ENCODE peak calls at places on chromosomes 13 and 19, in eight cellular contexts. P is esophagus squamous epithelium, B is tibial nerve, U is Peyer's patch, R is adrenal gland, E is uterus, F is upper lobe of left lung, Z is breast epithelium. Y is an unnamed sample.

GRCh38 chr13:78589206-78589605 is 14.1 kb downstream of the POU4F1 start:
- DNase-seq in R (peak), P (no peak), U (no peak), E (no peak), B (no peak), Z (no peak), F (no peak), Y (peak)

GRCh38 chr19:17470204-17470841 is at the start of gene SLC27A1:
- DNase-seq in U (peak), B (peak), Z (peak), R (peak), E (peak), F (peak), P (peak), Y (peak)

GRCh38 chr13:44379885-44380284 is 6.3 kb downstream of the SERP2 start:
- DNase-seq in E (no peak), F (no peak), U (no peak), B (no peak), R (no peak), Z (no peak), P (no peak), Y (no peak)

GRCh38 chr13:25886438-25887214 is 165.2 kb downstream of the SHISA2 start:
- DNase-seq in Z (no peak), P (no peak), E (no peak), F (no peak), R (no peak), U (no peak), B (no peak), Y (no peak)

GRCh38 chr13:44734204-44734707 is 158.1 kb upstream of the TSC22D1 start:
- DNase-seq in U (no peak), R (peak), F (peak), P (no peak), B (no peak), E (no peak), Z (peak), Y (no peak)

GRCh38 chr13:41568143-41568989 is 111.0 kb downstream of the RGCC start:
- DNase-seq in P (no peak), U (no peak), F (no peak), E (no peak), R (no peak), Z (no peak), B (no peak), Y (no peak)

GRCh38 chr19:31096047-31096446 is 253.2 kb downstream of the TSHZ3 start:
- DNase-seq in U (no peak), Z (no peak), F (peak), B (no peak), E (no peak), P (no peak), R (no peak), Y (no peak)

GRCh38 chr13:80259159-80259558 is 81.8 kb downstream of the SPRY2 start:
- DNase-seq in P (no peak), U (peak), R (no peak), Z (no peak), E (no peak), F (no peak), B (no peak), Y (no peak)

GRCh38 chr19:13002389-13002898 is 7.2 kb downstream of the NFIX start:
- DNase-seq in B (no peak), P (no peak), F (peak), U (no peak), E (no peak), Z (no peak), R (no peak), Y (no peak)

GRCh38 chr19:4638330-4638729 is 986 bp upstream of the TNFAIP8L1 start:
- DNase-seq in F (peak), U (no peak), B (no peak), E (no peak), Z (no peak), P (no peak), R (no peak), Y (no peak)

GRCh38 chr19:33500586-33500985 is 21.0 kb downstream of the PEPD start:
- DNase-seq in Z (no peak), B (no peak), F (no peak), R (no peak), E (no peak), P (no peak), U (peak), Y (no peak)

GRCh38 chr13:107770541-107770940 is 444.8 kb downstream of the LIG4 start:
- DNase-seq in R (no peak), F (no peak), U (no peak), B (no peak), E (no peak), P (no peak), Z (no peak), Y (no peak)

GRCh38 chr13:36059366-36059765 is 71.8 kb downstream of the DCLK1 start:
- DNase-seq in P (no peak), E (no peak), U (no peak), R (no peak), Z (no peak), B (peak), F (no peak), Y (no peak)

GRCh38 chr19:31015778-31016177 is 333.5 kb downstream of the TSHZ3 start:
- DNase-seq in U (no peak), Z (no peak), F (no peak), P (no peak), B (no peak), E (no peak), R (no peak), Y (no peak)

GRCh38 chr13:111944171-111944583 is 122.8 kb upstream of the SOX1 start:
- DNase-seq in B (no peak), U (peak), E (no peak), R (no peak), P (no peak), F (no peak), Z (no peak), Y (no peak)

GRCh38 chr13:55345197-55345596 is 1795.5 kb upstream of the PRR20A start:
- DNase-seq in R (no peak), B (no peak), P (no peak), F (no peak), U (no peak), E (no peak), Z (no peak), Y (no peak)

GRCh38 chr13:106348032-106348431 is 187.4 kb downstream of the EFNB2 start:
- DNase-seq in F (no peak), P (no peak), E (no peak), R (no peak), U (no peak), Z (no peak), B (no peak), Y (no peak)

GRCh38 chr19:49340865-49341718 is 5.9 kb downstream of the CD37 start:
- DNase-seq in B (no peak), E (no peak), R (no peak), F (no peak), P (no peak), U (peak), Z (peak), Y (no peak)

GRCh38 chr13:18212873-18213272 is 968.8 kb downstream of the TUBA3C start:
- DNase-seq in P (no peak), Z (no peak), B (peak), R (no peak), U (no peak), F (no peak), E (no peak), Y (no peak)

GRCh38 chr13:100176781-100177389 is 88.0 kb downstream of the PCCA start:
- DNase-seq in Z (no peak), U (no peak), P (no peak), B (no peak), F (no peak), R (no peak), E (no peak), Y (no peak)
- TF ChIP-seq POLR2A in Z (no peak), U (no peak), P (no peak), B (no peak), F (no peak), R (no peak), E (no peak), Y (no peak)

DNA sequence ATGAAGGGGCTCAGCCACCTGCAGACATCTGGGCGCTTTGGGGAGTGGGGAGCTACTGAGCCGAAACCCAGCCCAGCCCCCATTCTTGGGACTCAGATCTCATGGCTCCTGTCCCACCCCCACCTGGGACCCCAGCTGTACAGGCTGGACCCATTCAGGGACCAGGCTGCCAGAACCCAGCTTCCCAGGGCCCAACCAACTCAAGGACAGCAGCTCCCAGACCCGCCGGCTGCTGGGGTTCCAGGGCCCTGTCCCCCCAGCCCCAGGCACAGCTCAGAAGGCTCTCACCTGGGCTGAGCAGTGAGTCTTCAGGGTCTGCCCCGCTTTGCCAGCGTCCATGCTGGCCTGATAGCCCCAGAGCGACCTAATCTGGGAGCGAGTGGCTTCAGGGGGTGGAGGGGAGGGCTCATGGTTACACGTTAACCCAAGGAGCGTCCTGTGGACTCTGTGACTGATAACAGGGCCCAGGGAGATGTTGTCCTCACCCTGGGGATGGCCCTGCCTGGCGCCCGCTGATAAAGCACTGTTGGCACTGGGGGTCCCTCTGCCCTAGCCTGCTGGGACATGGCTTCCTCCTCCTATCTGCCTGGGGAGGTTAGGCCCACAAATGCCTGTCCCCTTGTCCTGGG is at the start of gene TMEM86B:
- DNase-seq in P (no peak), F (peak), U (peak), R (no peak), E (no peak), B (no peak), Z (no peak), Y (peak)
- TF ChIP-seq POLR2A in P (no peak), F (no peak), U (no peak), R (no peak), E (no peak), B (no peak), Z (no peak), Y (peak)

DNA sequence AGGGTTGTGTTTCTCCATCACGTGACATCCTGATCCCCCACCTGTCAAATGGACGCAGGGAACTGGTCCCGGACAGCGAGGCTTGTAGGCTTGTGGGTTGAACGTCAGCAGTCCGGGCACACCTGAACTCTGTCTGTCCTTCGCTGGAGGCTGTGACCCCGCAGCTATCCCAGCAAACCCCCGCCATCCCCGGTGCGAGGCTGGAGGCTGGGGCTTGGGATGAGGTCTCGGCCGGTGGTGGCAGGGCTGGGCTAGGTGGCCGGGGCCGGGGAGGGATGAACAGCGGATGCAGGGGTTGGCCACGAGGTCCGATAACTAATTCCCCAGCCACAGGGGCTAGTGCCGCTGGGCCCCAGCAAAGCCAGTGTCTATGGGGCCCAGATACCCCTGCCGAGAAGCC is 8.8 kb downstream of the LSM7 start:
- DNase-seq in B (no peak), F (peak), U (no peak), Z (no peak), E (no peak), R (no peak), P (no peak), Y (no peak)
- TF ChIP-seq POLR2A in B (no peak), F (no peak), U (no peak), Z (no peak), E (no peak), R (no peak), P (no peak), Y (no peak)

GRCh38 chr19:16078759-16079707 is 2.7 kb downstream of the TPM4 start:
- DNase-seq in F (no peak), P (no peak), B (peak), R (peak), U (no peak), Z (peak), E (peak), Y (peak)

GRCh38 chr19:16076154-16076957 is at the start of gene TPM4:
- DNase-seq in E (peak), U (peak), R (peak), F (peak), B (peak), Z (peak), P (peak), Y (peak)

GRCh38 chr19:16075430-16076153 is 703 bp upstream of the TPM4 start:
- DNase-seq in F (no peak), B (no peak), E (no peak), U (peak), Z (no peak), R (no peak), P (no peak), Y (no peak)

GRCh38 chr19:16076958-16077611 is 790 bp downstream of the TPM4 start:
- DNase-seq in Z (peak), F (peak), E (no peak), U (peak), B (peak), P (no peak), R (peak), Y (no peak)

GRCh38 chr19:16078311-16078758 is 2.0 kb downstream of the TPM4 start:
- DNase-seq in E (peak), R (no peak), P (no peak), F (no peak), B (peak), U (no peak), Z (peak), Y (no peak)
- TF ChIP-seq POLR2A in E (no peak), R (no peak), P (no peak), F (no peak), B (no peak), U (no peak), Z (no peak), Y (no peak)

GRCh38 chr19:8367327-8368001 is 3.5 kb downstream of the ANGPTL4 start:
- DNase-seq in B (peak), F (no peak), R (peak), Z (peak), E (peak), P (no peak), U (peak), Y (no peak)

GRCh38 chr19:8361921-8362793 is 1.8 kb upstream of the ANGPTL4 start:
- DNase-seq in B (peak), Z (peak), E (peak), P (no peak), R (peak), F (peak), U (peak), Y (peak)

GRCh38 chr19:8366121-8366581 is 2.2 kb downstream of the ANGPTL4 start:
- DNase-seq in P (no peak), E (no peak), F (no peak), U (peak), R (no peak), B (no peak), Z (no peak), Y (no peak)

GRCh38 chr19:8366961-8367326 is 3.0 kb downstream of the ANGPTL4 start:
- DNase-seq in E (peak), P (no peak), R (no peak), Z (no peak), B (no peak), U (no peak), F (peak), Y (no peak)

GRCh38 chr19:8363803-8364771 is at the start of gene ANGPTL4:
- DNase-seq in B (peak), U (peak), R (peak), F (peak), E (peak), Z (peak), P (no peak), Y (peak)
- TF ChIP-seq POLR2A in B (peak), U (peak), R (peak), F (peak), E (peak), Z (peak), P (no peak), Y (peak)

GRCh38 chr19:52535831-52536800 is 8.6 kb downstream of the ZNF808 start:
- DNase-seq in R (peak), F (peak), P (peak), B (peak), Z (peak), U (peak), E (peak), Y (peak)
- TF ChIP-seq POLR2A in R (peak), F (peak), P (no peak), B (no peak), Z (no peak), U (no peak), E (peak), Y (peak)

GRCh38 chr19:58209577-58209976 is 19.1 kb upstream of the ZNF544 start:
- DNase-seq in E (no peak), P (no peak), B (no peak), F (peak), R (no peak), U (no peak), Z (no peak), Y (no peak)
- TF ChIP-seq POLR2A in E (no peak), P (no peak), B (no peak), F (no peak), R (no peak), U (no peak), Z (no peak), Y (no peak)

GRCh38 chr19:58551577-58552471 is 3.1 kb downstream of the CHMP2A start:
- DNase-seq in P (no peak), R (no peak), E (no peak), F (no peak), U (no peak), Z (no peak), B (no peak), Y (no peak)
- TF ChIP-seq POLR2A in P (no peak), R (no peak), E (no peak), F (no peak), U (no peak), Z (no peak), B (no peak), Y (no peak)

GRCh38 chr13:113203507-113204377 is 4.7 kb downstream of the PCID2 start:
- DNase-seq in E (no peak), P (no peak), R (no peak), B (no peak), U (no peak), Z (no peak), F (no peak), Y (no peak)
- TF ChIP-seq POLR2A in E (no peak), P (no peak), R (no peak), B (no peak), U (no peak), Z (no peak), F (no peak), Y (no peak)

DNA sequence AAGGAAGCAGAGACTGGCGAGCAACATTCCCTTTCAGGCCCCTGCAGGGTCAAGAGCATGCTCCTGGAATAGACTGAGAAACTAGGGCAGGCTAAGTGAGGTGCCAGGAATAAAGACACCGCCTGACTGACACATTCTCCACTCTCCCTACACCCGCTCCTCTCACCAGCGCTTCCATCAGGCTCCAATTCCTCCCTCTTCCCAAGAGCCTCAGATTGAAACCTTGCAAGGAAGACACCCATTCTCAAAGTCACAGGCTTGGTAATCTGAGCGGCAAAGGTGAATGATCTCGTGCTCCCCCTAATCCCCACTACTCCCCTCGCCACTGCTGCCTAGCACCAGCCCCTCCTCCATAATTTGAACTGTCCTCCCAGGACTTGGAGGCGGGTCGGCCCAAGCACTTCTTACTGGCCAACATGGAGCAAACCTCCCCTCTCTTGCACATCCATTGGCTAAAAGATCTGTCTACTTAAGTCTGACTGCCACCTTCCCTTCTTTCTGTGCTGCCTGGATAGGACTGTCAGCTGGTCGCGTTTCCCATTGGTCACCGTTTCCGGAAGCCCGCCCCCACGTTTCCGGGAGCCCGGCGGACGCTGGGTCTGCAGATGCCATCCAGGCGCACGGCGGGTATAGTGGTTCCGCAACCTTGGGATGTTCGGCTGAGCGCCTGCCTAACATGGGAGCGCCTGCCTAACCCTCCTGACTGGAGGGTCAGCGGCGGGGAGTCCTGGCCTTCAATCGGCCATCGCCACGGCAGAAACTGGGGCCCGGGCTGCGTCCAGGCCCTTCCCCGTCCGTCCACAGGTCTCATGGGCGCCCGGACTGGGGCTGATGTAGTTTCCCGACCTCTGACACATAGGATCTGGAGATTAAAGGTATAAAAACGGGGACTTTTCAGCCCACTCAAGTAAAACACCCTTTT is 33.6 kb downstream of the ZNF383 start:
- DNase-seq in R (peak), F (peak), E (peak), B (peak), Z (peak), P (no peak), U (peak), Y (peak)
- TF ChIP-seq POLR2A in R (peak), F (no peak), E (peak), B (no peak), Z (no peak), P (no peak), U (no peak), Y (no peak)

Y was measured in erythroblast.